ENCODE peak calls at places on chromosomes 7 and 10, in ten cellular contexts. K is HTR-8/SVneo; A is activated T-cell treated with anti-CD3 and anti-CD28 coated beads for 1 hour; V is testis; O is neural crest cell; I is Right ventricle myocardium superior; L is iPS-NIHi11; N is cardiac fibroblast; R is neural progenitor cell; M is stimulated activated CD8-positive, alpha-beta memory T cell treated with anti-CD3 and anti-CD28 coated beads, Interleukin-4, amount 100 ng/mL, for 24 hours. J is an unnamed sample.

GRCh38 chr10:132708441-132708840 is 77.5 kb downstream of the NKX6-2 start:
- DNase-seq in V (no peak), R (no peak), M (no peak), O (no peak), I (peak; percentile 16), L (no peak), N (no peak), A (no peak), K (no peak), J (no peak)

GRCh38 chr10:102452672-102453340 is 1.5 kb upstream of the C10orf95 start:
- DNase-seq in V (no peak), I (no peak), A (peak; percentile 11), O (no peak), N (peak; percentile 79), L (no peak), M (peak; percentile 52), R (no peak), K (peak; percentile 50), J (no peak)

GRCh38 chr10:73376679-73377078 is 18.0 kb upstream of the CFAP70 start:
- DNase-seq in K (no peak), R (no peak), A (no peak), O (no peak), N (no peak), I (no peak), V (no peak), M (no peak), L (no peak), J (no peak)

GRCh38 chr7:90383422-90383821 is 19.8 kb upstream of the CLDN12 start:
- DNase-seq in M (no peak), V (no peak), O (no peak), L (no peak), A (no peak), R (no peak), I (no peak), K (peak; percentile 24), N (peak; percentile 83), J (no peak)

GRCh38 chr7:1488016-1488415 is 16.2 kb downstream of the INTS1 start:
- DNase-seq in O (no peak), M (no peak), V (no peak), N (no peak), R (no peak), K (no peak), A (no peak), L (no peak), I (no peak), J (no peak)

GRCh38 chr7:138935438-138936079 is 45.6 kb downstream of the KIAA1549 start:
- DNase-seq in V (no peak), K (peak; percentile 78), A (no peak), O (no peak), M (no peak), L (peak; percentile 67), N (peak; percentile 80), I (no peak), R (peak; percentile 42), J (no peak)

GRCh38 chr10:61975107-61975932 is 73.8 kb downstream of the ARID5B start:
- DNase-seq in K (peak; percentile 22), O (no peak), I (no peak), L (no peak), V (no peak), R (no peak), A (no peak), M (no peak), N (peak; percentile 86), J (no peak)

GRCh38 chr7:17939111-17939669 is 1.1 kb downstream of the SNX13 start:
- DNase-seq in R (no peak), K (peak; percentile 26), L (no peak), I (no peak), M (no peak), N (peak; percentile 48), O (no peak), A (no peak), V (no peak), J (peak; percentile 4)

GRCh38 chr7:140342732-140343514 is 55.4 kb downstream of the SLC37A3 start:
- DNase-seq in R (peak; percentile 64), N (peak; percentile 54), K (no peak), M (no peak), O (no peak), I (peak; percentile 56), A (no peak), L (peak; percentile 65), V (peak; percentile 50), J (no peak)

GRCh38 chr7:135342887-135343286 is 109.2 kb downstream of the STRA8 start:
- DNase-seq in N (no peak), A (no peak), M (no peak), L (no peak), K (no peak), V (no peak), R (peak; percentile 26), O (no peak), I (peak; percentile 83), J (no peak)

GRCh38 chr10:19702215-19702614 is 114.0 kb upstream of the PLXDC2 start:
- DNase-seq in R (no peak), N (peak; percentile 65), V (no peak), M (no peak), O (no peak), I (no peak), K (peak; percentile 5), L (no peak), A (no peak), J (no peak)

GRCh38 chr10:92087750-92088395 is 164.3 kb downstream of the BTAF1 start:
- DNase-seq in M (peak; percentile 22), V (peak; percentile 83), N (peak; percentile 87), O (peak; percentile 53), A (peak; percentile 22), R (peak; percentile 85), L (peak; percentile 86), I (peak; percentile 55), K (peak; percentile 79), J (peak; percentile 37)

GRCh38 chr7:54813398-54813797 is 54.4 kb upstream of the SEC61G start:
- DNase-seq in N (no peak), R (no peak), L (no peak), A (no peak), O (no peak), I (peak; percentile 76), K (no peak), V (no peak), M (no peak), J (no peak)

GRCh38 chr7:135801045-135801693 is 52.6 kb upstream of the FAM180A start:
- DNase-seq in K (peak; percentile 59), L (peak; percentile 77), A (no peak), N (peak; percentile 84), R (peak; percentile 88), M (no peak), V (peak; percentile 61), O (peak; percentile 36), I (no peak), J (peak; percentile 61)

GRCh38 chr10:21424511-21424910 is 101.0 kb downstream of the SKIDA1 start:
- DNase-seq in N (no peak), R (no peak), K (no peak), V (no peak), I (no peak), L (no peak), O (no peak), M (no peak), A (no peak), J (no peak)